ENCODE peak calls at places on chromosome 19, in nine cellular contexts. One of them, this sample, is unnamed.

GRCh38 chr19:51739466-51740213 is 12.0 kb downstream of the FPR1 start:
- DNase-seq in left cardiac atrium: no peak
- DNase-seq in NCI-H774: no peak
- DNase-seq in stimulated activated CD8-positive, alpha-beta memory T cell treated with anti-CD3 and anti-CD28 coated beads, Interleukin-15, amount 100 ng/mL, for 24 hours: no peak
- DNase-seq in C1 segment of cervical spinal cord: no peak
- DNase-seq in effector memory CD8-positive, alpha-beta T cell: no peak
- DNase-seq in NCI-H1092: no peak
- DNase-seq in IMR-90: no peak
- DNase-seq in anterior cingulate cortex: no peak
- DNase-seq in this sample: no peak

GRCh38 chr19:14450168-14450874 is 17.2 kb downstream of the PKN1 start:
- DNase-seq in stimulated activated CD8-positive, alpha-beta memory T cell treated with anti-CD3 and anti-CD28 coated beads, Interleukin-15, amount 100 ng/mL, for 24 hours: peak; percentile 49
- DNase-seq in NCI-H1092: no peak
- DNase-seq in IMR-90: no peak
- DNase-seq in left cardiac atrium: peak; percentile 60
- DNase-seq in effector memory CD8-positive, alpha-beta T cell: peak; percentile 38
- DNase-seq in C1 segment of cervical spinal cord: no peak
- DNase-seq in NCI-H774: peak; percentile 5
- DNase-seq in anterior cingulate cortex: no peak
- DNase-seq in this sample: peak; percentile 28

GRCh38 chr19:43560687-43561086 is 14.6 kb downstream of the XRCC1 start:
- DNase-seq in left cardiac atrium: no peak
- DNase-seq in NCI-H1092: no peak
- DNase-seq in anterior cingulate cortex: no peak
- DNase-seq in NCI-H774: no peak
- DNase-seq in C1 segment of cervical spinal cord: no peak
- DNase-seq in stimulated activated CD8-positive, alpha-beta memory T cell treated with anti-CD3 and anti-CD28 coated beads, Interleukin-15, amount 100 ng/mL, for 24 hours: no peak
- DNase-seq in IMR-90: peak; percentile 52
- DNase-seq in effector memory CD8-positive, alpha-beta T cell: no peak
- DNase-seq in this sample: peak; percentile 49

GRCh38 chr19:47102561-47103135 is 10.9 kb downstream of the ZC3H4 start:
- DNase-seq in effector memory CD8-positive, alpha-beta T cell: no peak
- DNase-seq in stimulated activated CD8-positive, alpha-beta memory T cell treated with anti-CD3 and anti-CD28 coated beads, Interleukin-15, amount 100 ng/mL, for 24 hours: no peak
- DNase-seq in anterior cingulate cortex: no peak
- DNase-seq in IMR-90: no peak
- DNase-seq in NCI-H1092: no peak
- DNase-seq in C1 segment of cervical spinal cord: no peak
- DNase-seq in left cardiac atrium: no peak
- DNase-seq in NCI-H774: no peak
- DNase-seq in this sample: no peak

GRCh38 chr19:45161715-45162463 is 1.1 kb upstream of the NKPD1 start:
- DNase-seq in C1 segment of cervical spinal cord: no peak
- DNase-seq in NCI-H774: no peak
- DNase-seq in left cardiac atrium: no peak
- DNase-seq in effector memory CD8-positive, alpha-beta T cell: no peak
- DNase-seq in IMR-90: peak; percentile 28
- DNase-seq in anterior cingulate cortex: no peak
- DNase-seq in stimulated activated CD8-positive, alpha-beta memory T cell treated with anti-CD3 and anti-CD28 coated beads, Interleukin-15, amount 100 ng/mL, for 24 hours: no peak
- DNase-seq in NCI-H1092: no peak
- DNase-seq in this sample: no peak

GRCh38 chr19:29683009-29683408 is 17.7 kb downstream of the PLEKHF1 start:
- DNase-seq in anterior cingulate cortex: peak; percentile 84
- DNase-seq in IMR-90: no peak
- DNase-seq in C1 segment of cervical spinal cord: peak; percentile 75
- DNase-seq in NCI-H1092: no peak
- DNase-seq in effector memory CD8-positive, alpha-beta T cell: no peak
- DNase-seq in stimulated activated CD8-positive, alpha-beta memory T cell treated with anti-CD3 and anti-CD28 coated beads, Interleukin-15, amount 100 ng/mL, for 24 hours: no peak
- DNase-seq in NCI-H774: no peak
- DNase-seq in left cardiac atrium: no peak
- DNase-seq in this sample: peak; percentile 15

GRCh38 chr19:18878058-18878797 is 17.7 kb downstream of the CERS1 start:
- DNase-seq in left cardiac atrium: no peak
- DNase-seq in IMR-90: no peak
- DNase-seq in effector memory CD8-positive, alpha-beta T cell: no peak
- DNase-seq in anterior cingulate cortex: no peak
- DNase-seq in NCI-H1092: no peak
- DNase-seq in NCI-H774: no peak
- DNase-seq in stimulated activated CD8-positive, alpha-beta memory T cell treated with anti-CD3 and anti-CD28 coated beads, Interleukin-15, amount 100 ng/mL, for 24 hours: no peak
- DNase-seq in C1 segment of cervical spinal cord: no peak
- DNase-seq in this sample: no peak

GRCh38 chr19:12733369-12733896 is 1.1 kb downstream of the TRIR start:
- DNase-seq in stimulated activated CD8-positive, alpha-beta memory T cell treated with anti-CD3 and anti-CD28 coated beads, Interleukin-15, amount 100 ng/mL, for 24 hours: no peak
- DNase-seq in IMR-90: peak; percentile 45
- DNase-seq in anterior cingulate cortex: no peak
- DNase-seq in NCI-H774: no peak
- DNase-seq in C1 segment of cervical spinal cord: no peak
- DNase-seq in left cardiac atrium: no peak
- DNase-seq in NCI-H1092: no peak
- DNase-seq in effector memory CD8-positive, alpha-beta T cell: no peak
- DNase-seq in this sample: no peak

GRCh38 chr19:34171539-34171876 is 796 bp upstream of the LSM14A start:
- DNase-seq in left cardiac atrium: no peak
- DNase-seq in NCI-H1092: no peak
- DNase-seq in effector memory CD8-positive, alpha-beta T cell: no peak
- DNase-seq in IMR-90: peak; percentile 93
- DNase-seq in anterior cingulate cortex: no peak
- DNase-seq in NCI-H774: no peak
- DNase-seq in stimulated activated CD8-positive, alpha-beta memory T cell treated with anti-CD3 and anti-CD28 coated beads, Interleukin-15, amount 100 ng/mL, for 24 hours: peak; percentile 20
- DNase-seq in C1 segment of cervical spinal cord: no peak
- DNase-seq in this sample: peak; percentile 55

GRCh38 chr19:51546107-51546649 is 14.7 kb upstream of the SIGLEC6 start:
- DNase-seq in left cardiac atrium: no peak
- DNase-seq in NCI-H774: no peak
- DNase-seq in IMR-90: no peak
- DNase-seq in NCI-H1092: no peak
- DNase-seq in stimulated activated CD8-positive, alpha-beta memory T cell treated with anti-CD3 and anti-CD28 coated beads, Interleukin-15, amount 100 ng/mL, for 24 hours: no peak
- DNase-seq in effector memory CD8-positive, alpha-beta T cell: no peak
- DNase-seq in anterior cingulate cortex: no peak
- DNase-seq in C1 segment of cervical spinal cord: no peak
- DNase-seq in this sample: no peak

GRCh38 chr19:31560021-31560770 is 211.0 kb upstream of the TSHZ3 start:
- DNase-seq in stimulated activated CD8-positive, alpha-beta memory T cell treated with anti-CD3 and anti-CD28 coated beads, Interleukin-15, amount 100 ng/mL, for 24 hours: no peak
- DNase-seq in NCI-H774: no peak
- DNase-seq in NCI-H1092: no peak
- DNase-seq in left cardiac atrium: no peak
- DNase-seq in anterior cingulate cortex: no peak
- DNase-seq in IMR-90: peak; percentile 11
- DNase-seq in effector memory CD8-positive, alpha-beta T cell: no peak
- DNase-seq in C1 segment of cervical spinal cord: no peak
- DNase-seq in this sample: no peak

GRCh38 chr19:39237200-39238184 is 7.3 kb downstream of the IFNL3 start:
- DNase-seq in IMR-90: no peak
- DNase-seq in stimulated activated CD8-positive, alpha-beta memory T cell treated with anti-CD3 and anti-CD28 coated beads, Interleukin-15, amount 100 ng/mL, for 24 hours: no peak
- DNase-seq in NCI-H1092: no peak
- DNase-seq in C1 segment of cervical spinal cord: no peak
- DNase-seq in anterior cingulate cortex: no peak
- DNase-seq in effector memory CD8-positive, alpha-beta T cell: no peak
- DNase-seq in NCI-H774: peak; percentile 32
- DNase-seq in left cardiac atrium: no peak
- DNase-seq in this sample: no peak

GRCh38 chr19:6654347-6655310 is 15.3 kb downstream of the TNFSF14 start:
- DNase-seq in effector memory CD8-positive, alpha-beta T cell: peak; percentile 40
- DNase-seq in IMR-90: no peak
- DNase-seq in stimulated activated CD8-positive, alpha-beta memory T cell treated with anti-CD3 and anti-CD28 coated beads, Interleukin-15, amount 100 ng/mL, for 24 hours: no peak
- DNase-seq in NCI-H774: no peak
- DNase-seq in anterior cingulate cortex: no peak
- DNase-seq in NCI-H1092: no peak
- DNase-seq in left cardiac atrium: no peak
- DNase-seq in C1 segment of cervical spinal cord: no peak
- DNase-seq in this sample: no peak

GRCh38 chr19:30520735-30521479 is 148.7 kb downstream of the ZNF536 start:
- DNase-seq in NCI-H1092: no peak
- DNase-seq in anterior cingulate cortex: no peak
- DNase-seq in NCI-H774: no peak
- DNase-seq in left cardiac atrium: no peak
- DNase-seq in stimulated activated CD8-positive, alpha-beta memory T cell treated with anti-CD3 and anti-CD28 coated beads, Interleukin-15, amount 100 ng/mL, for 24 hours: no peak
- DNase-seq in effector memory CD8-positive, alpha-beta T cell: no peak
- DNase-seq in C1 segment of cervical spinal cord: no peak
- DNase-seq in IMR-90: no peak
- DNase-seq in this sample: no peak

GRCh38 chr19:32324631-32325215 is 20.7 kb upstream of the ZNF507 start:
- DNase-seq in C1 segment of cervical spinal cord: no peak
- DNase-seq in anterior cingulate cortex: no peak
- DNase-seq in NCI-H1092: no peak
- DNase-seq in IMR-90: peak; percentile 6
- DNase-seq in effector memory CD8-positive, alpha-beta T cell: no peak
- DNase-seq in stimulated activated CD8-positive, alpha-beta memory T cell treated with anti-CD3 and anti-CD28 coated beads, Interleukin-15, amount 100 ng/mL, for 24 hours: no peak
- DNase-seq in left cardiac atrium: no peak
- DNase-seq in NCI-H774: no peak
- DNase-seq in this sample: no peak

GRCh38 chr19:42683917-42684513 is 56.3 kb downstream of the PSG3 start:
- DNase-seq in NCI-H1092: no peak
- DNase-seq in C1 segment of cervical spinal cord: no peak
- DNase-seq in NCI-H774: no peak
- DNase-seq in stimulated activated CD8-positive, alpha-beta memory T cell treated with anti-CD3 and anti-CD28 coated beads, Interleukin-15, amount 100 ng/mL, for 24 hours: no peak
- DNase-seq in effector memory CD8-positive, alpha-beta T cell: no peak
- DNase-seq in left cardiac atrium: no peak
- DNase-seq in anterior cingulate cortex: no peak
- DNase-seq in IMR-90: peak; percentile 31
- DNase-seq in this sample: peak; percentile 52

GRCh38 chr19:46288896-46289588 is 7.8 kb upstream of the HIF3A start:
- DNase-seq in anterior cingulate cortex: no peak
- DNase-seq in NCI-H1092: no peak
- DNase-seq in C1 segment of cervical spinal cord: no peak
- DNase-seq in effector memory CD8-positive, alpha-beta T cell: no peak
- DNase-seq in IMR-90: peak; percentile 82
- DNase-seq in NCI-H774: no peak
- DNase-seq in left cardiac atrium: peak; percentile 42
- DNase-seq in stimulated activated CD8-positive, alpha-beta memory T cell treated with anti-CD3 and anti-CD28 coated beads, Interleukin-15, amount 100 ng/mL, for 24 hours: no peak
- DNase-seq in this sample: peak; percentile 96

GRCh38 chr19:45826934-45827333 is 11.8 kb upstream of the RSPH6A start:
- DNase-seq in effector memory CD8-positive, alpha-beta T cell: no peak
- DNase-seq in anterior cingulate cortex: no peak
- DNase-seq in NCI-H774: no peak
- DNase-seq in IMR-90: no peak
- DNase-seq in left cardiac atrium: no peak
- DNase-seq in stimulated activated CD8-positive, alpha-beta memory T cell treated with anti-CD3 and anti-CD28 coated beads, Interleukin-15, amount 100 ng/mL, for 24 hours: no peak
- DNase-seq in NCI-H1092: no peak
- DNase-seq in C1 segment of cervical spinal cord: no peak
- DNase-seq in this sample: no peak

GRCh38 chr19:18473706-18474087 is 35.8 kb upstream of the ISYNA1 start:
- DNase-seq in left cardiac atrium: no peak
- DNase-seq in NCI-H1092: no peak
- DNase-seq in effector memory CD8-positive, alpha-beta T cell: no peak
- DNase-seq in IMR-90: no peak
- DNase-seq in anterior cingulate cortex: no peak
- DNase-seq in stimulated activated CD8-positive, alpha-beta memory T cell treated with anti-CD3 and anti-CD28 coated beads, Interleukin-15, amount 100 ng/mL, for 24 hours: no peak
- DNase-seq in C1 segment of cervical spinal cord: no peak
- DNase-seq in NCI-H774: no peak
- DNase-seq in this sample: no peak

GRCh38 chr19:54660967-54661366 is 1.8 kb upstream of the LILRB4 start:
- DNase-seq in IMR-90: no peak
- DNase-seq in stimulated activated CD8-positive, alpha-beta memory T cell treated with anti-CD3 and anti-CD28 coated beads, Interleukin-15, amount 100 ng/mL, for 24 hours: no peak
- DNase-seq in NCI-H1092: no peak
- DNase-seq in anterior cingulate cortex: no peak
- DNase-seq in effector memory CD8-positive, alpha-beta T cell: no peak
- DNase-seq in C1 segment of cervical spinal cord: no peak
- DNase-seq in left cardiac atrium: no peak
- DNase-seq in NCI-H774: no peak
- DNase-seq in this sample: no peak

GRCh38 chr19:35509861-35510625 is 3.4 kb downstream of the DMKN start:
- DNase-seq in C1 segment of cervical spinal cord: peak; percentile 33
- DNase-seq in anterior cingulate cortex: peak; percentile 36
- DNase-seq in IMR-90: peak; percentile 22
- DNase-seq in NCI-H774: peak; percentile 48
- DNase-seq in stimulated activated CD8-positive, alpha-beta memory T cell treated with anti-CD3 and anti-CD28 coated beads, Interleukin-15, amount 100 ng/mL, for 24 hours: peak; percentile 69
- DNase-seq in NCI-H1092: peak; percentile 42
- DNase-seq in effector memory CD8-positive, alpha-beta T cell: peak; percentile 71
- DNase-seq in left cardiac atrium: peak; percentile 76
- DNase-seq in this sample: no peak

GRCh38 chr19:57947419-57948134 is at the start of gene ZNF256:
- DNase-seq in left cardiac atrium: peak; percentile 98
- DNase-seq in IMR-90: peak; percentile 93
- DNase-seq in NCI-H774: peak; percentile 91
- DNase-seq in C1 segment of cervical spinal cord: peak; percentile 85
- DNase-seq in stimulated activated CD8-positive, alpha-beta memory T cell treated with anti-CD3 and anti-CD28 coated beads, Interleukin-15, amount 100 ng/mL, for 24 hours: peak; percentile 80
- DNase-seq in NCI-H1092: peak; percentile 93
- DNase-seq in anterior cingulate cortex: peak; percentile 92
- DNase-seq in effector memory CD8-positive, alpha-beta T cell: peak; percentile 72
- DNase-seq in this sample: peak; percentile 95

This sample was measured in brain microvascular endothelial cell.